ENCODE peak calls at places on chromosomes 2 and 18, in five cellular contexts. Q, L, N, J and R are unnamed samples.

GRCh38 chr2:20451761-20452499 is 5.1 kb downstream of the RHOB start:
- DNase-seq in N (no peak), L (no peak), Q (no peak), J (no peak), R (peak; percentile 6)

GRCh38 chr2:12507295-12507694 is 209.4 kb upstream of the TRIB2 start:
- DNase-seq in Q (peak; percentile 65), J (peak; percentile 79), L (peak; percentile 61), N (peak; percentile 90), R (no peak)

GRCh38 chr18:59621027-59621426 is 76.2 kb downstream of the CCBE1 start:
- DNase-seq in J (peak; percentile 66), L (no peak), N (no peak), Q (no peak), R (no peak)

GRCh38 chr2:152106464-152106863 is 7.6 kb upstream of the CACNB4 start:
- DNase-seq in L (no peak), J (no peak), Q (no peak), N (no peak), R (no peak)

GRCh38 chr2:223762853-223763252 is 74.5 kb downstream of the AP1S3 start:
- DNase-seq in L (no peak), N (peak; percentile 17), Q (no peak), J (peak; percentile 81), R (no peak)

GRCh38 chr2:194104687-194105086 is 1552.3 kb upstream of the SLC39A10 start:
- DNase-seq in Q (no peak), J (no peak), N (no peak), L (no peak), R (no peak)

GRCh38 chr18:22385718-22386117 is 32.0 kb downstream of the CTAGE1 start:
- DNase-seq in J (peak; percentile 87), Q (no peak), N (peak; percentile 90), L (no peak), R (no peak)

GRCh38 chr2:54396107-54396506 is 60.0 kb upstream of the SPTBN1 start:
- DNase-seq in L (no peak), N (peak; percentile 21), Q (no peak), J (peak; percentile 74), R (no peak)

GRCh38 chr2:220226541-220226940 is 599.1 kb downstream of the SLC4A3 start:
- DNase-seq in Q (no peak), L (no peak), J (no peak), N (no peak), R (no peak)

GRCh38 chr18:48828713-48829442 is 121.9 kb downstream of the SMAD7 start:
- DNase-seq in J (no peak), L (peak; percentile 18), Q (no peak), N (no peak), R (no peak)

GRCh38 chr2:218401834-218402370 is 2.2 kb downstream of the CTDSP1 start:
- DNase-seq in J (no peak), Q (no peak), N (no peak), L (no peak), R (peak; percentile 37)

GRCh38 chr18:8354304-8354703 is 254.9 kb upstream of the RAB12 start:
- DNase-seq in Q (no peak), N (no peak), L (no peak), J (no peak), R (no peak)

GRCh38 chr2:69559696-69560482 is 83.7 kb downstream of the AAK1 start:
- DNase-seq in N (peak; percentile 62), J (peak; percentile 79), Q (peak; percentile 16), L (no peak), R (no peak)

GRCh38 chr2:163662141-163662780 is 73.5 kb downstream of the FIGN start:
- DNase-seq in J (peak; percentile 77), N (no peak), Q (no peak), L (no peak), R (no peak)

GRCh38 chr18:55522011-55522410 is 66.0 kb downstream of the TCF4 start:
- DNase-seq in Q (peak; percentile 10), J (no peak), N (no peak), L (peak; percentile 26), R (no peak)

GRCh38 chr18:21452808-21453511 is 147.5 kb downstream of the ESCO1 start:
- DNase-seq in L (no peak), J (no peak), Q (no peak), N (peak; percentile 32), R (no peak)

GRCh38 chr2:74147729-74148456 is at the start of gene BOLA3:
- DNase-seq in L (peak; percentile 88), N (peak; percentile 75), J (peak; percentile 72), Q (peak; percentile 72), R (peak; percentile 89)

GRCh38 chr18:65587491-65587890 is 163.3 kb upstream of the CDH7 start:
- DNase-seq in Q (no peak), N (no peak), J (no peak), L (no peak), R (no peak)

GRCh38 chr2:229252280-229252679 is 18.8 kb downstream of the PID1 start:
- DNase-seq in Q (no peak), N (peak; percentile 66), L (no peak), J (no peak), R (no peak)

GRCh38 chr2:8515864-8516533 is 165.9 kb upstream of the ID2 start:
- DNase-seq in Q (no peak), J (no peak), L (peak; percentile 43), N (no peak), R (no peak)

GRCh38 chr2:66691199-66691975 is 256.5 kb downstream of the MEIS1 start:
- DNase-seq in L (no peak), N (no peak), Q (no peak), J (no peak), R (no peak)

GRCh38 chr2:56199492-56199891 is 15.7 kb downstream of the CCDC85A start:
- DNase-seq in Q (no peak), N (no peak), L (no peak), J (peak; percentile 82), R (no peak)

GRCh38 chr18:48949606-48950535 is 894 bp downstream of the SMAD7 start:
- DNase-seq in N (peak; percentile 56), Q (no peak), J (peak; percentile 78), L (peak; percentile 43), R (peak; percentile 86)

GRCh38 chr2:42169869-42170465 is 814 bp downstream of the EML4 start:
- DNase-seq in Q (no peak), N (no peak), J (peak; percentile 24), L (peak; percentile 37), R (no peak)

GRCh38 chr18:56785006-56785405 is 133.8 kb downstream of the WDR7 start:
- DNase-seq in J (no peak), N (no peak), Q (no peak), L (no peak), R (no peak)